ENCODE peak calls at places on chromosomes 2 and 18, in four cellular contexts. O is IMR-90; F is caudate nucleus; Q is CD8-positive, alpha-beta memory T cell. S is an unnamed sample.

GRCh38 chr2:68946117-68946516 is 6.6 kb downstream of the GKN2 start:
- DNase-seq in O (no peak), F (no peak), Q (no peak), S (no peak)

GRCh38 chr2:125696573-125696972 is 959.4 kb upstream of the GYPC start:
- DNase-seq in O (no peak), F (no peak), Q (no peak), S (no peak)

GRCh38 chr2:234989183-234989701 is 37.4 kb downstream of the SH3BP4 start:
- DNase-seq in O (no peak), F (peak), Q (no peak), S (no peak)

GRCh38 chr18:13703899-13704298 is 22.5 kb downstream of the FAM210A start:
- DNase-seq in O (peak), F (no peak), Q (no peak), S (no peak)

GRCh38 chr2:176653856-176654443 is 384.7 kb downstream of the MTX2 start:
- DNase-seq in O (peak), F (peak), Q (peak), S (peak)

GRCh38 chr2:16727256-16727655 is 61.6 kb upstream of the CYRIA start:
- DNase-seq in O (peak), F (no peak), Q (no peak), S (no peak)

GRCh38 chr2:100291152-100291970 is 30.9 kb downstream of the LONRF2 start:
- DNase-seq in O (peak), F (peak), Q (no peak), S (no peak)

GRCh38 chr2:19750136-19750535 is 151.6 kb downstream of the TTC32 start:
- DNase-seq in O (no peak), F (no peak), Q (no peak), S (no peak)

GRCh38 chr2:142745691-142746090 is 131.8 kb upstream of the KYNU start:
- DNase-seq in O (no peak), F (no peak), Q (no peak), S (no peak)

GRCh38 chr2:218367415-218368149 is 10.9 kb downstream of the CATIP start:
- DNase-seq in O (peak), F (peak), Q (peak), S (peak)

GRCh38 chr2:111239581-111240249 is 119.0 kb downstream of the BCL2L11 start:
- DNase-seq in O (no peak), F (no peak), Q (no peak), S (no peak)

GRCh38 chr2:195364015-195364965 is 292.7 kb upstream of the SLC39A10 start:
- DNase-seq in O (peak), F (no peak), Q (no peak), S (no peak)

GRCh38 chr2:234839285-234839684 is 112.5 kb upstream of the SH3BP4 start:
- DNase-seq in O (no peak), F (no peak), Q (no peak), S (no peak)

GRCh38 chr2:25825238-25825637 is 53.0 kb downstream of the ASXL2 start:
- DNase-seq in O (no peak), F (no peak), Q (peak), S (no peak)

GRCh38 chr2:25821225-25822056 is 56.8 kb downstream of the ASXL2 start:
- DNase-seq in O (peak), F (no peak), Q (no peak), S (no peak)

GRCh38 chr2:25824216-25824615 is 54.1 kb downstream of the ASXL2 start:
- DNase-seq in O (no peak), F (no peak), Q (no peak), S (no peak)

GRCh38 chr2:25824718-25825117 is 53.6 kb downstream of the ASXL2 start:
- DNase-seq in O (no peak), F (no peak), Q (no peak), S (no peak)

DNA sequence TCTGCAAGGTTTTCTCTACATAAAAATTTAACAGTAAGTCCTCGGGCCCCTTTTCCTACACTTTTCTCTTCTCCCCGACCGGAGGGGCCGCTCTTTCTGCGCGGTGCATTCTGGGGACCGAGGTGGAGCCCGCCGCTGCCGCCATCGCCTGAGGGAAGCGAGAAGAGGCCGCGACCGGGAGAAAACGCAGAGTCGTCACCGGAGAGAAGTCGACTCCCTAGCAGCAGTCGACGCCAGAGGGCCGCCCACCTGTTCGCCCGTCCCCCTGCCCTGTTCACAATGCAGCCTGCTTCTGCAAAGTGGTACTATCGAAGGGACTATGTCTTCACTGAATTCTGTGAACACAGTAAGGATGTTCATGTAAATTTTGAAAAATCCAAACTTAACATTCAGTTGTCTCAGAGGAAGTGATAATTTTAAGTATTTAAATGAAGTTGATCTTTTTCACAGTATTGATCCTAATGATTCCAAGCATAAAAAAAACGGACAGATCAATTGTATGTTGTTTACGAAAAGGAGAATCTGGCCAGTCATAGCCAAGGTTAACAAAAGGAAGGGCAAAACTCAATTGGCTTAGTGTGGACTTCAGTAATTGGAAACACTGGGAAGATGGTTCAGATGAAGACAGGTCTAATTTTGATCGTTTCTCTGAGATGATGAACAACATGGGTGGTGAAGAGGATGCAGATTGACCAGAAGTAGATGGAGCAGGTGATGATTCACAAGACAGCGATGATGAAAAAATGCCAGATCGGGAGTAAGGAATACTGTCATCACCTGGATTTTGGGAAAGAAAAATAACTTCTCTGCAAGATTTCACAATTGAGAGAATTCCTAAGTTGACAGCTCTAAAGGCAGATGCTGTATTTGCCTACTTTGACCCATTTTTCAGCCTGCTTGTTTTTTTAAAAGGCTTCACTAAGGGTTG is 55.8 kb downstream of the ASXL2 start:
- DNase-seq in O (no peak), F (peak), Q (peak), S (peak)
- H3K27ac ChIP-seq in O (no peak), F (peak), Q (peak), S (no peak)

GRCh38 chr2:202036601-202037037 is 3.0 kb downstream of the FZD7 start:
- DNase-seq in O (peak), F (no peak), Q (no peak), S (no peak)
- H3K27ac ChIP-seq in O (peak), F (no peak), Q (no peak), S (no peak)

GRCh38 chr18:21458322-21458721 is 142.2 kb downstream of the ESCO1 start:
- DNase-seq in O (no peak), F (no peak), Q (no peak), S (peak)

GRCh38 chr18:21459706-21460286 is 140.7 kb downstream of the ESCO1 start:
- DNase-seq in O (no peak), F (no peak), Q (no peak), S (no peak)

GRCh38 chr18:21457179-21457535 is 143.3 kb downstream of the ESCO1 start:
- DNase-seq in O (peak), F (no peak), Q (no peak), S (no peak)

GRCh38 chr18:21456428-21457178 is 143.9 kb downstream of the ESCO1 start:
- DNase-seq in O (no peak), F (no peak), Q (no peak), S (no peak)

GRCh38 chr18:21458788-21459187 is 141.7 kb downstream of the ESCO1 start:
- DNase-seq in O (no peak), F (no peak), Q (no peak), S (no peak)
- H3K27ac ChIP-seq in O (no peak), F (no peak), Q (no peak), S (no peak)

DNA sequence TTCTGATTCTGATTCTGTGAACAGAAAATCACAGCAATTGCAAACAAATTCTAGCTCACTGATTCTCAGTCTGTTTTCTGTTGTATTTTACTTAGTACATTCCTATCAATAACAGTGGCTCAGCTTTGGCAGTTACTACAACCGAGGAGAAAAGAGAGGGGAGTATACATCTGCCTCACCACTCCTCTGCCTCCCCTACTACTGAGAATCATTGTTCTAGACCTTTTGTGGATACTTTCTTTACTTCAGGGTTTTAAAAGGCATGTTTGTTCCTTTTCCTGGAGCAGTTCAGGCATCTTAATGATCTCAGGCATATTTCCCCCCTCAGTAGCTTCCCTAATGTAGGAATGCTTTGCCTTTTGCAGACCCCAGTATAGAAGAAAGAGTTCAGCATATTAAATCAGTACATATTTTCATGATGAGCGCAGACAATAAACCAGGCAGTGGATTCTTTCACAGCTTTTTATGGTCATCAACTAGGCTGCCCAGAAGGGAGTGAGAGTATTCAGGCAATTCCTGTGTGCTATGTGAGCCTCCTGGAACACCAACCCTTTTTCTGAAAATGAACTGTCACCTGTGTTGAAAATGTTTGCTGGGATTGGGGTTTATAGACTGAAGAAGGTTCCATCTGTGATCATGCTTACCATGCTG is 10.3 kb downstream of the STAMBP start:
- DNase-seq in O (peak), F (no peak), Q (no peak), S (no peak)
- H3K27ac ChIP-seq in O (no peak), F (peak), Q (no peak), S (peak)

GRCh38 chr2:70523672-70523995 is 30.0 kb downstream of the TGFA start:
- DNase-seq in O (no peak), F (no peak), Q (no peak), S (no peak)
- H3K27ac ChIP-seq in O (no peak), F (no peak), Q (no peak), S (no peak)

GRCh38 chr2:85988210-85988913 is 99.6 kb upstream of the ST3GAL5 start:
- DNase-seq in O (no peak), F (no peak), Q (no peak), S (no peak)
- H3K27ac ChIP-seq in O (no peak), F (no peak), Q (no peak), S (no peak)

GRCh38 chr2:40283111-40283909 is 168.6 kb downstream of the SLC8A1 start:
- DNase-seq in O (peak), F (no peak), Q (no peak), S (no peak)
- H3K27ac ChIP-seq in O (peak), F (no peak), Q (no peak), S (no peak)

GRCh38 chr2:197092431-197092830 is 165.9 kb upstream of the PGAP1 start:
- DNase-seq in O (peak), F (no peak), Q (no peak), S (no peak)
- H3K27ac ChIP-seq in O (no peak), F (no peak), Q (no peak), S (no peak)

GRCh38 chr2:55918856-55919255 is 4.7 kb downstream of the EFEMP1 start:
- DNase-seq in O (no peak), F (no peak), Q (no peak), S (no peak)
- H3K27ac ChIP-seq in O (no peak), F (no peak), Q (no peak), S (no peak)